ENCODE peak calls at places on chromosomes 16 and 17, in six cellular contexts. A, S, J, B, Q and T are unnamed samples.
A peak's percentile ranks its signal among the peaks of the same experiment; 100 is the strongest.

GRCh38 chr17:46090871-46091270 is 91.8 kb downstream of the STH start:
- DNase-seq in A (no peak), S (no peak), J (no peak), B (no peak), Q (no peak), T (no peak)

GRCh38 chr17:1055751-1056645 is 59.1 kb downstream of the TIMM22 start:
- DNase-seq in A (peak; percentile 74), S (peak; percentile 32), J (peak; percentile 60), B (no peak), Q (peak; percentile 75), T (peak; percentile 75)

GRCh38 chr17:27808629-27809028 is 8.3 kb upstream of the NOS2 start:
- DNase-seq in A (no peak), S (no peak), J (no peak), B (no peak), Q (no peak), T (no peak)

GRCh38 chr16:19223235-19223847 is 55.3 kb downstream of the SYT17 start:
- DNase-seq in A (no peak), S (no peak), J (no peak), B (no peak), Q (no peak), T (peak; percentile 2)

GRCh38 chr16:72985148-72985882 is 62.6 kb downstream of the ZFHX3 start:
- DNase-seq in A (no peak), S (peak; percentile 77), J (no peak), B (peak; percentile 95), Q (peak; percentile 39), T (peak; percentile 91)

GRCh38 chr16:71320021-71320420 is 30.8 kb upstream of the CMTR2 start:
- DNase-seq in A (no peak), S (no peak), J (no peak), B (no peak), Q (no peak), T (no peak)

GRCh38 chr17:80751460-80752368 is 207.1 kb downstream of the RPTOR start:
- DNase-seq in A (no peak), S (peak; percentile 88), J (no peak), B (no peak), Q (peak; percentile 47), T (peak; percentile 45)

GRCh38 chr17:2081564-2081963 is 26.7 kb downstream of the HIC1 start:
- DNase-seq in A (no peak), S (no peak), J (no peak), B (no peak), Q (no peak), T (no peak)

GRCh38 chr16:79532785-79533184 is 67.8 kb downstream of the MAF start:
- DNase-seq in A (no peak), S (no peak), J (no peak), B (no peak), Q (no peak), T (no peak)

GRCh38 chr17:40348136-40348504 is 16.4 kb downstream of the GJD3 start:
- DNase-seq in A (no peak), S (no peak), J (no peak), B (no peak), Q (no peak), T (no peak)

GRCh38 chr16:25108054-25108453 is 3.5 kb upstream of the LCMT1 start:
- DNase-seq in A (no peak), S (no peak), J (no peak), B (no peak), Q (no peak), T (no peak)

GRCh38 chr17:44905006-44906000 is 6.1 kb upstream of the EFTUD2 start:
- DNase-seq in A (no peak), S (no peak), J (no peak), B (no peak), Q (no peak), T (no peak)

GRCh38 chr16:80350066-80350465 is 190.7 kb upstream of the DYNLRB2 start:
- DNase-seq in A (no peak), S (no peak), J (no peak), B (no peak), Q (no peak), T (no peak)

GRCh38 chr16:79656537-79657115 is 56.1 kb upstream of the MAF start:
- DNase-seq in A (no peak), S (no peak), J (no peak), B (no peak), Q (no peak), T (no peak)

GRCh38 chr17:72503556-72503955 is 382.7 kb downstream of the SOX9 start:
- DNase-seq in A (no peak), S (no peak), J (no peak), B (no peak), Q (no peak), T (no peak)

GRCh38 chr17:63435681-63436522 is 10.2 kb downstream of the CYB561 start:
- DNase-seq in A (no peak), S (no peak), J (no peak), B (no peak), Q (no peak), T (no peak)

GRCh38 chr17:42670199-42670924 is 6.4 kb downstream of the PLEKHH3 start:
- DNase-seq in A (no peak), S (no peak), J (no peak), B (no peak), Q (no peak), T (no peak)

GRCh38 chr17:49548051-49548505 is 27.6 kb upstream of the NXPH3 start:
- DNase-seq in A (no peak), S (no peak), J (no peak), B (no peak), Q (no peak), T (no peak)

GRCh38 chr16:78607465-78607864 is 508.0 kb downstream of the WWOX start:
- DNase-seq in A (no peak), S (no peak), J (peak; percentile 18), B (no peak), Q (peak; percentile 34), T (no peak)

GRCh38 chr16:62240722-62241121 is 204.5 kb upstream of the CDH8 start:
- DNase-seq in A (no peak), S (no peak), J (no peak), B (no peak), Q (no peak), T (no peak)

GRCh38 chr17:67608691-67609090 is 109.0 kb upstream of the NOL11 start:
- DNase-seq in A (no peak), S (no peak), J (peak; percentile 42), B (no peak), Q (no peak), T (peak; percentile 54)

GRCh38 chr16:72291531-72291981 is 119.6 kb upstream of the PMFBP1 start:
- DNase-seq in A (no peak), S (peak; percentile 89), J (peak; percentile 37), B (peak; percentile 91), Q (no peak), T (peak; percentile 91)

GRCh38 chr17:68783861-68784260 is 171.3 kb downstream of the ABCA8 start:
- DNase-seq in A (peak; percentile 7), S (no peak), J (no peak), B (no peak), Q (no peak), T (no peak)

GRCh38 chr16:8251727-8252126 is 338.6 kb downstream of the TMEM114 start:
- DNase-seq in A (no peak), S (no peak), J (no peak), B (no peak), Q (no peak), T (no peak)

GRCh38 chr17:80225230-80225629 is 5.0 kb downstream of the SLC26A11 start:
- DNase-seq in A (no peak), S (no peak), J (no peak), B (no peak), Q (no peak), T (no peak)